ENCODE peak calls at places on chromosomes 12 and 14, in six cellular contexts. X is cardiac muscle cell, B is NB4, D is brain pericyte, Y is endothelial cell, U is germinal center. V is an unnamed sample.

GRCh38 chr14:89563503-89563902 is 146.5 kb upstream of the FOXN3 start:
- DNase-seq in X (no peak), B (no peak), D (no peak), Y (no peak), U (no peak), V (no peak)

GRCh38 chr12:124002021-124002640 is 29.1 kb downstream of the ZNF664 start:
- DNase-seq in X (peak), B (no peak), D (no peak), Y (no peak), U (no peak), V (no peak)

GRCh38 chr12:66548338-66549049 is 130.4 kb downstream of the GRIP1 start:
- DNase-seq in X (peak), B (no peak), D (no peak), Y (no peak), U (peak), V (no peak)

GRCh38 chr12:99767809-99768208 is 120.3 kb downstream of the GARIN6 start:
- DNase-seq in X (peak), B (peak), D (no peak), Y (no peak), U (peak), V (no peak)

GRCh38 chr12:122868471-122869177 is 27.3 kb downstream of the VPS37B start:
- DNase-seq in X (no peak), B (no peak), D (no peak), Y (no peak), U (no peak), V (no peak)

GRCh38 chr14:47919334-47919846 is 244.0 kb upstream of the MDGA2 start:
- DNase-seq in X (no peak), B (no peak), D (no peak), Y (no peak), U (no peak), V (no peak)

GRCh38 chr12:67425394-67425793 is 156.2 kb downstream of the CAND1 start:
- DNase-seq in X (no peak), B (no peak), D (no peak), Y (no peak), U (no peak), V (no peak)

GRCh38 chr12:23906329-23906728 is 43.1 kb downstream of the SOX5 start:
- DNase-seq in X (peak), B (no peak), D (no peak), Y (no peak), U (no peak), V (no peak)

GRCh38 chr14:94011795-94012194 is 14.3 kb upstream of the OTUB2 start:
- DNase-seq in X (no peak), B (no peak), D (no peak), Y (no peak), U (no peak), V (no peak)

GRCh38 chr12:20150835-20151234 is 217.5 kb upstream of the PDE3A start:
- DNase-seq in X (no peak), B (no peak), D (no peak), Y (no peak), U (no peak), V (no peak)

GRCh38 chr12:109656681-109657262 is 56.9 kb upstream of the FAM222A start:
- DNase-seq in X (no peak), B (no peak), D (no peak), Y (no peak), U (no peak), V (no peak)

GRCh38 chr12:3319723-3320492 is 171.1 kb upstream of the PRMT8 start:
- DNase-seq in X (no peak), B (no peak), D (no peak), Y (no peak), U (no peak), V (no peak)

GRCh38 chr12:58509116-58509885 is 411.0 kb downstream of the LRIG3 start:
- DNase-seq in X (peak), B (peak), D (no peak), Y (no peak), U (no peak), V (no peak)

GRCh38 chr12:130641571-130642184 is 74.4 kb downstream of the RIMBP2 start:
- DNase-seq in X (no peak), B (no peak), D (no peak), Y (no peak), U (no peak), V (no peak)

GRCh38 chr12:127787544-127787943 is 479.4 kb upstream of the TMEM132C start:
- DNase-seq in X (no peak), B (no peak), D (no peak), Y (no peak), U (no peak), V (no peak)

GRCh38 chr14:38696925-38697324 is 406.1 kb downstream of the SEC23A start:
- DNase-seq in X (no peak), B (no peak), D (no peak), Y (no peak), U (no peak), V (no peak)

GRCh38 chr14:55767291-55767690 is 187.3 kb downstream of the KTN1 start:
- DNase-seq in X (no peak), B (no peak), D (no peak), Y (no peak), U (no peak), V (no peak)

GRCh38 chr12:116916714-116917114 is 6.0 kb downstream of the FBXW8 start:
- DNase-seq in X (peak), B (peak), D (peak), Y (no peak), U (peak), V (no peak)

GRCh38 chr14:61178226-61179060 is 102.7 kb downstream of the TMEM30B start:
- DNase-seq in X (peak), B (no peak), D (peak), Y (no peak), U (no peak), V (no peak)

GRCh38 chr12:93839076-93839475 is 161.9 kb downstream of the CRADD start:
- DNase-seq in X (peak), B (no peak), D (no peak), Y (no peak), U (no peak), V (no peak)

GRCh38 chr12:128992116-128992515 is 138.8 kb downstream of the GLT1D1 start:
- DNase-seq in X (no peak), B (no peak), D (no peak), Y (no peak), U (no peak), V (no peak)

GRCh38 chr12:112381421-112381897 is 772 bp downstream of the HECTD4 start:
- DNase-seq in X (no peak), B (peak), D (no peak), Y (no peak), U (peak), V (peak)

GRCh38 chr14:64220466-64220865 is 73.7 kb downstream of the ESR2 start:
- DNase-seq in X (peak), B (no peak), D (no peak), Y (no peak), U (no peak), V (no peak)

GRCh38 chr14:56004807-56005579 is 113.2 kb upstream of the PELI2 start:
- DNase-seq in X (peak), B (no peak), D (peak), Y (no peak), U (peak), V (no peak)

GRCh38 chr14:90655829-90656228 is 160.4 kb downstream of the TTC7B start:
- DNase-seq in X (no peak), B (no peak), D (no peak), Y (no peak), U (no peak), V (no peak)

GRCh38 chr12:43148711-43149110 is 403.3 kb downstream of the ADAMTS20 start:
- DNase-seq in X (peak), B (peak), D (no peak), Y (no peak), U (no peak), V (no peak)

GRCh38 chr12:20489645-20490044 is 121.3 kb downstream of the PDE3A start:
- DNase-seq in X (no peak), B (no peak), D (no peak), Y (no peak), U (no peak), V (no peak)

GRCh38 chr12:57736743-57737466 is 1.6 kb downstream of the AGAP2 start:
- DNase-seq in X (no peak), B (no peak), D (no peak), Y (no peak), U (no peak), V (no peak)

GRCh38 chr12:13074396-13075113 is 28.9 kb downstream of the GSG1 start:
- DNase-seq in X (peak), B (no peak), D (no peak), Y (no peak), U (no peak), V (no peak)